ENCODE peak calls at places on chromosomes 2 and 18, in five cellular contexts. V is IMR-90; U is mesenteric fat pad; H is T-helper 22 cell; E is activated CD8-positive, alpha-beta memory T cell treated with anti-CD3 and anti-CD28 coated beads for 48 hours. W is an unnamed sample.

GRCh38 chr2:224284134-224284946 is 117.6 kb downstream of the FAM124B start:
- DNase-seq in U (no peak), H (no peak), V (peak), E (no peak), W (peak)

GRCh38 chr2:239310401-239311061 is 90.3 kb downstream of the HDAC4 start:
- DNase-seq in U (peak), E (no peak), H (no peak), V (no peak), W (no peak)

GRCh38 chr18:22193466-22193865 is 24.1 kb downstream of the GATA6 start:
- DNase-seq in H (no peak), V (no peak), U (no peak), E (no peak), W (no peak)

GRCh38 chr2:122129399-122129798 is 373.9 kb downstream of the TSN start:
- DNase-seq in E (no peak), U (no peak), V (no peak), H (no peak), W (no peak)

GRCh38 chr2:48531141-48531648 is 1.2 kb downstream of the STON1 start:
- DNase-seq in V (peak), U (no peak), E (no peak), H (no peak), W (no peak)

GRCh38 chr18:58632557-58632956 is 3.7 kb upstream of the ALPK2 start:
- DNase-seq in E (no peak), U (no peak), H (no peak), V (no peak), W (no peak)

GRCh38 chr2:3290655-3291054 is 87.0 kb downstream of the EIPR1 start:
- DNase-seq in U (peak), E (no peak), V (no peak), H (no peak), W (no peak)

GRCh38 chr2:101063352-101063751 is 61.3 kb downstream of the RPL31 start:
- DNase-seq in E (no peak), U (no peak), V (no peak), H (no peak), W (no peak)

GRCh38 chr2:157305713-157306110 is 19.9 kb downstream of the ERMN start:
- DNase-seq in U (no peak), V (peak), E (no peak), H (no peak), W (no peak)

GRCh38 chr18:75478996-75479870 is 51.7 kb upstream of the SMIM21 start:
- DNase-seq in V (peak), E (no peak), U (no peak), H (no peak), W (peak)

GRCh38 chr18:33270297-33270696 is 170.2 kb downstream of the CCDC178 start:
- DNase-seq in V (no peak), H (no peak), U (no peak), E (no peak), W (no peak)

GRCh38 chr2:116718451-116718850 is 1096.0 kb upstream of the DDX18 start:
- DNase-seq in V (no peak), H (no peak), E (no peak), U (no peak), W (no peak)

GRCh38 chr2:19845323-19845920 is 56.4 kb downstream of the TTC32 start:
- DNase-seq in E (no peak), U (peak), V (no peak), H (no peak), W (no peak)

GRCh38 chr2:44950646-44951045 is 9.1 kb downstream of the SIX3 start:
- DNase-seq in H (no peak), U (no peak), E (no peak), V (no peak), W (no peak)

GRCh38 chr2:218230882-218231281 is 13.9 kb downstream of the ARPC2 start:
- DNase-seq in E (no peak), V (peak), H (no peak), U (no peak), W (no peak)

GRCh38 chr2:222057249-222058073 is 241.3 kb downstream of the PAX3 start:
- DNase-seq in E (no peak), U (no peak), H (no peak), V (no peak), W (peak)